ENCODE peak calls at places on chromosomes 2 and 18, in four cellular contexts. D is HFF-Myc, H is psoas muscle, S is GM12865. Q is an unnamed sample.

GRCh38 chr2:24881623-24882022 is 38.4 kb downstream of the ADCY3 start:
- DNase-seq in D (no peak), H (no peak), S (no peak), Q (peak)

GRCh38 chr2:216142540-216142939 is 33.4 kb downstream of the XRCC5 start:
- DNase-seq in H (no peak), S (peak), D (peak), Q (no peak)

GRCh38 chr2:144519934-144520717 is at the start of gene ZEB2:
- DNase-seq in H (peak), S (peak), D (peak), Q (peak)

GRCh38 chr2:241053576-241054251 is 48.4 kb downstream of the MTERF4 start:
- DNase-seq in D (no peak), S (no peak), H (no peak), Q (no peak)

GRCh38 chr18:53101719-53102118 is 761.7 kb downstream of the DCC start:
- DNase-seq in S (no peak), D (no peak), H (no peak), Q (no peak)

GRCh38 chr2:239648607-239649006 is 247.8 kb upstream of the HDAC4 start:
- DNase-seq in H (no peak), S (no peak), D (no peak), Q (peak)

GRCh38 chr2:75064691-75065396 is 106.4 kb downstream of the POLE4 start:
- DNase-seq in S (peak), D (no peak), H (peak), Q (peak)

GRCh38 chr2:240233891-240234502 is 93.5 kb upstream of the OTOS start:
- DNase-seq in H (no peak), S (no peak), D (no peak), Q (no peak)

GRCh38 chr2:51997571-51997970 is 965.6 kb upstream of the NRXN1 start:
- DNase-seq in H (no peak), D (no peak), S (no peak), Q (peak)

GRCh38 chr2:62475172-62476011 is 30.6 kb downstream of the TMEM17 start:
- DNase-seq in H (no peak), S (no peak), D (no peak), Q (no peak)

GRCh38 chr2:219405958-219406860 is 12.0 kb upstream of the DES start:
- DNase-seq in H (no peak), S (no peak), D (no peak), Q (no peak)

GRCh38 chr2:219404954-219405353 is 13.2 kb upstream of the DES start:
- DNase-seq in S (no peak), D (no peak), H (peak), Q (no peak)

GRCh38 chr2:219404291-219404910 is 13.8 kb upstream of the DES start:
- DNase-seq in D (no peak), H (peak), S (no peak), Q (no peak)

GRCh38 chr2:219406861-219407230 is 11.3 kb upstream of the DES start:
- DNase-seq in H (peak), D (peak), S (no peak), Q (no peak)

GRCh38 chr2:219405451-219405850 is 12.7 kb upstream of the DES start:
- DNase-seq in S (no peak), H (peak), D (no peak), Q (no peak)
- TF ChIP-seq CTCF in S (no peak), H (peak), D (no peak), Q (no peak)

GRCh38 chr2:72934683-72935610 is 17.6 kb downstream of the EMX1 start:
- DNase-seq in D (no peak), S (peak), H (peak), Q (peak)
- TF ChIP-seq CTCF in D (peak), S (peak), H (peak), Q (peak)

GRCh38 chr18:9366126-9366714 is 31.6 kb downstream of the TWSG1 start:
- DNase-seq in D (peak), H (no peak), S (no peak), Q (no peak)
- TF ChIP-seq CTCF in D (peak), H (peak), S (no peak), Q (no peak)

DNA sequence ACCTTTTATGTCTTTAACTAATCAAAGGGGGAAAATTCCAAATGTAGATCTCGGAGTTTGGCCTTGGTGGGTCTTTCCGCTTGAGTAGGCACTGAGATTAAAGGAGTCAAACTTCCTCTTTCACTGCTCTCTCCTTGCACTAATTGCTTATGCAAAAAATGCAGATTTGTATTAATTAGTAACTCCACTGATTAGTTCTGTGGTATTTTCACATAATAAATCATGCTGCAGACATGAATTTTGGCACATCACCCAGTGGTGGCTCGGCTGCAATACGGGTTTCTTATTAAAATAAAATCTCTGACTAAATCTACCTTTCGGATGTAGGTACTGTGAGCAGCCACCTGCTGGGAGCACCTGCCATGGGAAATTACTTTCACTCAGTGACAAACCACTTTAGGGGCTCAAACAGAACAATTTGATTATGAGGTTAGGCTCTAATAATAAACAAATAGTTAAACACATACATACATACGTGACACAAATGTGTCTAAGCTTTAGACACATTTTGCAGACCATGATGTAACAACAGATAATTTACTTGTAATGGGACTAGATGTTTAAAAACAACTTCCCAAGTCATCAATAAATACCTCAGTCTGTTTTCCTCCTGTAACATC is 6.4 kb upstream of the NEUROD1 start:
- DNase-seq in S (no peak), H (no peak), D (no peak), Q (no peak)
- TF ChIP-seq CTCF in S (no peak), H (no peak), D (no peak), Q (no peak)

Q was measured in NB4.